ENCODE peak calls at places on chromosome 13, in six cellular contexts. One of them, this sample, is unnamed.

GRCh38 chr13:29523199-29523931 is 72.1 kb downstream of the SLC7A1 start:
- DNase-seq in cerebellar nuclear complex: no peak
- DNase-seq in NCI-H345: no peak
- DNase-seq in endodermal cell: no peak
- DNase-seq in HuH-7: no peak
- DNase-seq in NCI-H226: no peak
- DNase-seq in this sample: no peak

GRCh38 chr13:54394319-54394718 is 1365.7 kb downstream of the OLFM4 start:
- DNase-seq in NCI-H226: no peak
- DNase-seq in cerebellar nuclear complex: no peak
- DNase-seq in endodermal cell: no peak
- DNase-seq in HuH-7: peak
- DNase-seq in NCI-H345: no peak
- DNase-seq in this sample: no peak

GRCh38 chr13:74287672-74288169 is 153.5 kb upstream of the KLF12 start:
- DNase-seq in cerebellar nuclear complex: peak
- DNase-seq in NCI-H345: peak
- DNase-seq in NCI-H226: peak
- DNase-seq in endodermal cell: peak
- DNase-seq in HuH-7: peak
- DNase-seq in this sample: peak

GRCh38 chr13:51643882-51644281 is 59.6 kb downstream of the WDFY2 start:
- DNase-seq in endodermal cell: no peak
- DNase-seq in NCI-H345: no peak
- DNase-seq in HuH-7: no peak
- DNase-seq in cerebellar nuclear complex: no peak
- DNase-seq in NCI-H226: peak
- DNase-seq in this sample: no peak

GRCh38 chr13:101092985-101093384 is 323.3 kb downstream of the NALCN start:
- DNase-seq in NCI-H226: no peak
- DNase-seq in cerebellar nuclear complex: no peak
- DNase-seq in HuH-7: no peak
- DNase-seq in endodermal cell: no peak
- DNase-seq in NCI-H345: no peak
- DNase-seq in this sample: no peak

GRCh38 chr13:98963917-98964316 is 13.9 kb downstream of the DOCK9 start:
- DNase-seq in cerebellar nuclear complex: no peak
- DNase-seq in NCI-H345: no peak
- DNase-seq in endodermal cell: no peak
- DNase-seq in HuH-7: no peak
- DNase-seq in NCI-H226: no peak
- DNase-seq in this sample: no peak

GRCh38 chr13:98195054-98195791 is 18.2 kb upstream of the RNF113B start:
- DNase-seq in NCI-H345: no peak
- DNase-seq in endodermal cell: no peak
- DNase-seq in cerebellar nuclear complex: no peak
- DNase-seq in HuH-7: no peak
- DNase-seq in NCI-H226: no peak
- DNase-seq in this sample: no peak

GRCh38 chr13:44932850-44933251 is 56.4 kb downstream of the NUFIP1 start:
- DNase-seq in endodermal cell: peak
- DNase-seq in cerebellar nuclear complex: no peak
- DNase-seq in NCI-H345: no peak
- DNase-seq in NCI-H226: peak
- DNase-seq in HuH-7: no peak
- DNase-seq in this sample: no peak

GRCh38 chr13:113849981-113850721 is 13.7 kb downstream of the GAS6 start:
- DNase-seq in NCI-H226: peak
- DNase-seq in NCI-H345: no peak
- DNase-seq in endodermal cell: peak
- DNase-seq in HuH-7: no peak
- DNase-seq in cerebellar nuclear complex: no peak
- DNase-seq in this sample: no peak

GRCh38 chr13:108365255-108365654 is 95.7 kb downstream of the TNFSF13B start:
- DNase-seq in HuH-7: no peak
- DNase-seq in NCI-H226: no peak
- DNase-seq in cerebellar nuclear complex: no peak
- DNase-seq in NCI-H345: no peak
- DNase-seq in endodermal cell: no peak
- DNase-seq in this sample: no peak

GRCh38 chr13:75454497-75454896 is 27.5 kb downstream of the TBC1D4 start:
- DNase-seq in cerebellar nuclear complex: no peak
- DNase-seq in NCI-H226: no peak
- DNase-seq in endodermal cell: no peak
- DNase-seq in NCI-H345: no peak
- DNase-seq in HuH-7: no peak
- DNase-seq in this sample: no peak

GRCh38 chr13:27130223-27131015 is 41.2 kb downstream of the USP12 start:
- DNase-seq in HuH-7: no peak
- DNase-seq in NCI-H345: no peak
- DNase-seq in endodermal cell: no peak
- DNase-seq in NCI-H226: peak
- DNase-seq in cerebellar nuclear complex: no peak
- DNase-seq in this sample: no peak

GRCh38 chr13:27321619-27322385 is 51.2 kb downstream of the RASL11A start:
- DNase-seq in HuH-7: no peak
- DNase-seq in NCI-H226: no peak
- DNase-seq in cerebellar nuclear complex: no peak
- DNase-seq in NCI-H345: no peak
- DNase-seq in endodermal cell: no peak
- DNase-seq in this sample: no peak

GRCh38 chr13:32334676-32335075 is 19.4 kb downstream of the BRCA2 start:
- DNase-seq in NCI-H226: no peak
- DNase-seq in HuH-7: no peak
- DNase-seq in NCI-H345: no peak
- DNase-seq in cerebellar nuclear complex: no peak
- DNase-seq in endodermal cell: no peak
- DNase-seq in this sample: no peak

GRCh38 chr13:72567566-72567965 is 159.9 kb downstream of the MZT1 start:
- DNase-seq in HuH-7: no peak
- DNase-seq in endodermal cell: peak
- DNase-seq in cerebellar nuclear complex: no peak
- DNase-seq in NCI-H345: no peak
- DNase-seq in NCI-H226: no peak
- DNase-seq in this sample: no peak

GRCh38 chr13:77372275-77372674 is 45.4 kb upstream of the MYCBP2 start:
- DNase-seq in cerebellar nuclear complex: no peak
- DNase-seq in HuH-7: no peak
- DNase-seq in NCI-H226: no peak
- DNase-seq in NCI-H345: no peak
- DNase-seq in endodermal cell: no peak
- DNase-seq in this sample: no peak

GRCh38 chr13:90105881-90106496 is 1241.5 kb upstream of the MIR17HG start:
- DNase-seq in NCI-H226: peak
- DNase-seq in NCI-H345: no peak
- DNase-seq in endodermal cell: no peak
- DNase-seq in cerebellar nuclear complex: no peak
- DNase-seq in HuH-7: no peak
- DNase-seq in this sample: no peak

This sample was measured in NCI-H146.